ENCODE peak calls at places on chromosomes 12 and 14, in ten cellular contexts. Y is midbrain; W is AG04450; R is H7; E is activated CD4-positive, alpha-beta T cell treated with anti-CD3 and anti-CD28 coated beads for 48 hours; B is activated naive CD8-positive, alpha-beta T cell treated with anti-CD3 and anti-CD28 coated beads for 36 hours; P is HFFc6; J is substantia nigra; I is CD8-positive, alpha-beta T cell; G is T47D. D is an unnamed sample.

GRCh38 chr12:26845984-26846383 is 13.0 kb upstream of the ITPR2 start:
- DNase-seq in W (peak), J (no peak), E (no peak), B (no peak), Y (no peak), R (no peak), P (peak), G (no peak), I (no peak), D (no peak)

GRCh38 chr12:21933656-21934055 is 7.6 kb downstream of the ABCC9 start:
- DNase-seq in J (no peak), G (no peak), B (no peak), W (no peak), I (no peak), R (no peak), E (no peak), Y (no peak), P (no peak), D (no peak)

GRCh38 chr12:47556219-47556618 is 149.6 kb downstream of the RPAP3 start:
- DNase-seq in J (no peak), E (no peak), B (no peak), Y (no peak), G (no peak), P (no peak), R (no peak), W (no peak), I (no peak), D (no peak)

GRCh38 chr14:56899829-56900228 is 89.5 kb upstream of the OTX2 start:
- DNase-seq in G (no peak), R (no peak), W (no peak), J (no peak), P (no peak), E (no peak), Y (no peak), I (no peak), B (no peak), D (no peak)

GRCh38 chr12:116528498-116528897 is 30.7 kb upstream of the MAP1LC3B2 start:
- DNase-seq in R (no peak), W (no peak), G (no peak), I (no peak), B (no peak), Y (no peak), P (no peak), J (no peak), E (no peak), D (no peak)

GRCh38 chr14:75258079-75258802 is 20.4 kb upstream of the FOS start:
- DNase-seq in J (no peak), B (no peak), W (no peak), I (no peak), R (no peak), E (no peak), G (no peak), P (no peak), Y (no peak), D (no peak)

GRCh38 chr12:124404162-124404561 is 109.3 kb downstream of the RFLNA start:
- DNase-seq in B (no peak), E (no peak), R (no peak), J (peak), Y (no peak), I (no peak), W (no peak), G (no peak), P (no peak), D (no peak)

GRCh38 chr12:25558566-25558965 is 5.5 kb upstream of the LMNTD1 start:
- DNase-seq in J (no peak), G (no peak), B (no peak), I (no peak), W (no peak), R (no peak), P (no peak), E (peak), Y (no peak), D (no peak)

GRCh38 chr12:94941440-94941862 is 62.0 kb downstream of the NDUFA12 start:
- DNase-seq in W (no peak), J (peak), E (peak), R (no peak), I (peak), G (no peak), B (peak), Y (no peak), P (peak), D (no peak)

GRCh38 chr12:19288603-19289244 is 150.6 kb upstream of the AEBP2 start:
- DNase-seq in E (no peak), J (no peak), W (no peak), Y (peak), P (peak), I (no peak), G (peak), R (peak), B (no peak), D (no peak)

GRCh38 chr12:65962921-65963883 is 138.9 kb downstream of the HMGA2 start:
- DNase-seq in E (peak), W (no peak), G (no peak), Y (no peak), B (peak), I (no peak), P (no peak), J (no peak), R (peak), D (no peak)

GRCh38 chr14:49134940-49135339 is 451.2 kb downstream of the RPS29 start:
- DNase-seq in G (no peak), J (no peak), B (no peak), Y (no peak), I (no peak), W (no peak), R (peak), P (no peak), E (no peak), D (no peak)

GRCh38 chr12:120126635-120127005 is 10.1 kb upstream of the RAB35 start:
- DNase-seq in W (no peak), B (no peak), E (no peak), I (no peak), P (no peak), Y (peak), J (no peak), R (no peak), G (no peak), D (no peak)

GRCh38 chr14:24062216-24062980 is 9.0 kb upstream of the CPNE6 start:
- DNase-seq in P (no peak), Y (no peak), I (no peak), W (no peak), E (no peak), J (no peak), B (no peak), R (peak), G (no peak), D (no peak)

GRCh38 chr12:110073049-110073831 is 24.9 kb upstream of the C12orf76 start:
- DNase-seq in J (peak), Y (peak), B (peak), W (no peak), R (peak), G (no peak), P (no peak), E (peak), I (peak), D (peak)

GRCh38 chr12:128798543-128799341 is 25.0 kb downstream of the SLC15A4 start:
- DNase-seq in P (no peak), W (no peak), B (no peak), G (no peak), I (no peak), J (no peak), Y (no peak), E (no peak), R (no peak), D (no peak)

GRCh38 chr12:49059063-49059384 is 1.6 kb downstream of the KMT2D start:
- DNase-seq in P (no peak), G (no peak), Y (no peak), R (peak), J (no peak), I (no peak), W (no peak), E (no peak), B (no peak), D (no peak)

GRCh38 chr12:103705927-103706326 is 118.9 kb downstream of the STAB2 start:
- DNase-seq in B (no peak), R (peak), G (no peak), I (no peak), Y (no peak), E (no peak), J (no peak), W (no peak), P (no peak), D (no peak)

GRCh38 chr12:57031228-57031670 is 14.9 kb upstream of the TAC3 start:
- DNase-seq in G (no peak), B (no peak), P (no peak), J (no peak), W (no peak), Y (no peak), R (no peak), E (no peak), I (no peak), D (no peak)

GRCh38 chr12:1171657-1172056 is 180.6 kb downstream of the ERC1 start:
- DNase-seq in I (no peak), B (no peak), W (no peak), G (no peak), Y (no peak), P (no peak), J (no peak), E (no peak), R (no peak), D (no peak)

GRCh38 chr12:88258396-88258795 is 116.3 kb downstream of the TMTC3 start:
- DNase-seq in B (no peak), I (no peak), R (no peak), W (no peak), P (peak), E (no peak), Y (no peak), G (no peak), J (no peak), D (no peak)

GRCh38 chr12:65100140-65100539 is 21.0 kb downstream of the WIF1 start:
- DNase-seq in R (peak), J (no peak), E (no peak), P (no peak), W (no peak), G (no peak), Y (no peak), B (no peak), I (no peak), D (no peak)

GRCh38 chr12:52696588-52696987 is 6.7 kb downstream of the KRT77 start:
- DNase-seq in W (no peak), I (no peak), P (no peak), R (no peak), G (no peak), J (no peak), B (no peak), E (no peak), Y (no peak), D (no peak)

GRCh38 chr14:98651042-98651441 is 621.0 kb downstream of the BCL11B start:
- DNase-seq in Y (no peak), R (peak), J (no peak), P (no peak), B (no peak), E (no peak), G (no peak), I (no peak), W (no peak), D (no peak)

GRCh38 chr14:24277606-24278321 is 6.4 kb upstream of the RABGGTA start:
- DNase-seq in I (no peak), R (no peak), W (no peak), J (no peak), B (no peak), E (peak), P (no peak), G (no peak), Y (no peak), D (no peak)

GRCh38 chr14:29168149-29168548 is 401.6 kb downstream of the FOXG1 start:
- DNase-seq in G (no peak), J (no peak), R (peak), Y (no peak), I (no peak), E (no peak), P (no peak), W (no peak), B (no peak), D (no peak)

GRCh38 chr12:6644903-6645302 is 2.3 kb downstream of the ACRBP start:
- DNase-seq in P (no peak), I (no peak), G (no peak), E (no peak), B (no peak), W (no peak), Y (peak), R (peak), J (no peak), D (no peak)

GRCh38 chr12:23569388-23569787 is 380.1 kb downstream of the SOX5 start:
- DNase-seq in J (no peak), E (no peak), G (no peak), I (no peak), P (no peak), W (no peak), R (no peak), Y (no peak), B (no peak), D (no peak)

GRCh38 chr12:12685305-12685704 is 10.7 kb downstream of the GPR19 start:
- DNase-seq in R (peak), J (peak), B (no peak), Y (no peak), P (no peak), G (no peak), E (no peak), W (no peak), I (no peak), D (no peak)

GRCh38 chr12:57732726-57733593 is 5.6 kb downstream of the AGAP2 start:
- DNase-seq in W (no peak), B (no peak), P (no peak), I (no peak), J (no peak), E (no peak), G (no peak), Y (no peak), R (no peak), D (no peak)

GRCh38 chr12:59559702-59560101 is 36.1 kb upstream of the SLC16A7 start:
- DNase-seq in E (no peak), B (no peak), W (no peak), R (no peak), P (no peak), J (no peak), G (no peak), Y (no peak), I (no peak), D (no peak)

GRCh38 chr14:101256266-101256665 is 305.0 kb upstream of the DIO3 start:
- DNase-seq in B (no peak), J (no peak), P (no peak), Y (no peak), G (no peak), R (peak), I (no peak), E (no peak), W (no peak), D (no peak)

GRCh38 chr12:75725505-75726120 is 214.2 kb upstream of the KRR1 start:
- DNase-seq in W (no peak), E (no peak), Y (no peak), I (no peak), J (no peak), R (no peak), P (peak), G (no peak), B (no peak), D (no peak)

GRCh38 chr14:104925941-104926609 is 1.4 kb downstream of the PLD4 start:
- DNase-seq in G (no peak), W (no peak), E (no peak), J (no peak), B (no peak), P (no peak), Y (no peak), I (no peak), R (peak), D (no peak)

GRCh38 chr14:97270308-97270707 is 473.1 kb downstream of the VRK1 start:
- DNase-seq in G (no peak), J (no peak), Y (no peak), I (no peak), R (no peak), P (no peak), B (no peak), E (no peak), W (no peak), D (no peak)

GRCh38 chr12:7151532-7151931 is 21.4 kb downstream of the CLSTN3 start:
- DNase-seq in I (no peak), W (no peak), R (no peak), Y (no peak), P (no peak), B (no peak), E (no peak), G (no peak), J (no peak), D (no peak)

D was measured in naive thymus-derived CD4-positive, alpha-beta T cell.